ENCODE peak calls at places on chromosome 11, in eight cellular contexts. F is IMR-90, E is fibroblast of pulmonary artery, V is HAP-1, H is kidney, S is lower lobe of right lung, J is mesenchymal stem cell, X is thyroid gland. O is an unnamed sample.

GRCh38 chr11:102007567-102008437 is 39.4 kb upstream of the CFAP300 start:
- DNase-seq in J (peak), V (peak), S (no peak), X (peak), E (peak), H (no peak), F (peak), O (no peak)

GRCh38 chr11:115334932-115335788 is 169.1 kb downstream of the CADM1 start:
- DNase-seq in V (peak), H (no peak), X (no peak), J (peak), S (no peak), F (peak), E (peak), O (no peak)

GRCh38 chr11:117884994-117885393 is 8.5 kb upstream of the FXYD6 start:
- DNase-seq in V (no peak), F (peak), X (no peak), S (no peak), E (peak), J (peak), H (no peak), O (no peak)

GRCh38 chr11:76668362-76669155 is 2.0 kb downstream of the LRRC32 start:
- DNase-seq in E (no peak), H (peak), J (no peak), S (no peak), V (no peak), X (no peak), F (no peak), O (no peak)

GRCh38 chr11:128590587-128590986 is 3.2 kb upstream of the ETS1 start:
- DNase-seq in F (no peak), X (no peak), S (no peak), V (no peak), H (no peak), E (no peak), J (no peak), O (no peak)

GRCh38 chr11:43523632-43524031 is 156.9 kb upstream of the HSD17B12 start:
- DNase-seq in H (no peak), E (no peak), V (no peak), F (no peak), X (no peak), J (no peak), S (no peak), O (no peak)

GRCh38 chr11:9758676-9759518 is 95.0 kb downstream of the SWAP70 start:
- DNase-seq in E (peak), H (peak), V (peak), S (peak), X (peak), J (peak), F (peak), O (peak)

GRCh38 chr11:119529936-119530335 is 107.0 kb upstream of the THY1 start:
- DNase-seq in S (no peak), H (peak), V (no peak), J (no peak), E (no peak), F (no peak), X (no peak), O (no peak)

GRCh38 chr11:121248496-121248895 is 44.1 kb upstream of the SC5D start:
- DNase-seq in H (no peak), E (no peak), S (no peak), X (no peak), J (no peak), F (no peak), V (no peak), O (no peak)

GRCh38 chr11:65576867-65577755 is 1.3 kb downstream of the EHBP1L1 start:
- DNase-seq in X (no peak), J (peak), E (peak), F (peak), S (peak), H (peak), V (no peak), O (no peak)

GRCh38 chr11:27462543-27462942 is 10.0 kb downstream of the LGR4 start:
- DNase-seq in E (peak), F (no peak), S (no peak), H (no peak), X (no peak), V (no peak), J (no peak), O (no peak)

GRCh38 chr11:58192229-58192628 is 3.4 kb downstream of the OR9Q2 start:
- DNase-seq in H (no peak), X (no peak), J (no peak), E (no peak), F (no peak), V (no peak), S (no peak), O (no peak)

GRCh38 chr11:20156876-20157613 is 3.2 kb downstream of the DBX1 start:
- DNase-seq in V (no peak), S (no peak), H (no peak), J (no peak), F (no peak), E (no peak), X (peak), O (no peak)

GRCh38 chr11:111105566-111105965 is 140.0 kb upstream of the POU2AF2 start:
- DNase-seq in V (no peak), F (peak), X (no peak), H (no peak), E (no peak), S (no peak), J (no peak), O (no peak)

GRCh38 chr11:13053255-13053917 is 44.3 kb downstream of the RASSF10 start:
- DNase-seq in H (no peak), E (no peak), F (no peak), S (no peak), J (no peak), X (no peak), V (no peak), O (no peak)

GRCh38 chr11:57049749-57050148 is 61.0 kb downstream of the OR5AK2 start:
- DNase-seq in V (no peak), S (no peak), F (no peak), E (no peak), J (no peak), X (no peak), H (no peak), O (no peak)

GRCh38 chr11:72223615-72224586 is 666 bp upstream of the INPPL1 start:
- DNase-seq in V (peak), H (peak), S (peak), J (peak), F (peak), X (peak), E (peak), O (peak)

GRCh38 chr11:114346709-114347141 is 50.5 kb downstream of the NNMT start:
- DNase-seq in F (no peak), V (no peak), X (no peak), J (no peak), E (no peak), S (no peak), H (no peak), O (no peak)

GRCh38 chr11:14148653-14149273 is 186.2 kb downstream of the SPON1 start:
- DNase-seq in X (no peak), J (peak), S (no peak), E (peak), F (peak), H (no peak), V (peak), O (no peak)

GRCh38 chr11:125724125-125724524 is 22.0 kb upstream of the PATE1 start:
- DNase-seq in V (no peak), F (peak), J (no peak), H (no peak), S (no peak), X (no peak), E (peak), O (no peak)

GRCh38 chr11:118912742-118913410 is 12.8 kb downstream of the BCL9L start:
- DNase-seq in V (no peak), J (peak), E (no peak), X (peak), F (peak), H (peak), S (no peak), O (no peak)

GRCh38 chr11:111788051-111788450 is 21.9 kb upstream of the PPP2R1B start:
- DNase-seq in V (no peak), F (no peak), E (no peak), S (no peak), J (no peak), H (no peak), X (no peak), O (no peak)

GRCh38 chr11:8765294-8765693 is 82.7 kb downstream of the RPL27A start:
- DNase-seq in X (no peak), E (peak), H (no peak), V (no peak), J (peak), F (peak), S (no peak), O (no peak)

GRCh38 chr11:105609832-105610781 is at the start of gene GRIA4:
- DNase-seq in J (peak), F (peak), X (peak), E (peak), S (peak), H (peak), V (no peak), O (peak)

GRCh38 chr11:105611414-105611813 is 1.5 kb downstream of the GRIA4 start:
- DNase-seq in V (no peak), S (no peak), F (no peak), X (no peak), E (no peak), J (peak), H (no peak), O (no peak)

GRCh38 chr11:105611837-105612480 is 2.1 kb downstream of the GRIA4 start:
- DNase-seq in V (no peak), X (no peak), F (no peak), J (peak), S (no peak), H (no peak), E (no peak), O (no peak)

GRCh38 chr11:105610796-105611361 is 1.0 kb downstream of the GRIA4 start:
- DNase-seq in S (no peak), H (no peak), X (no peak), F (no peak), E (no peak), J (no peak), V (no peak), O (peak)

DNA sequence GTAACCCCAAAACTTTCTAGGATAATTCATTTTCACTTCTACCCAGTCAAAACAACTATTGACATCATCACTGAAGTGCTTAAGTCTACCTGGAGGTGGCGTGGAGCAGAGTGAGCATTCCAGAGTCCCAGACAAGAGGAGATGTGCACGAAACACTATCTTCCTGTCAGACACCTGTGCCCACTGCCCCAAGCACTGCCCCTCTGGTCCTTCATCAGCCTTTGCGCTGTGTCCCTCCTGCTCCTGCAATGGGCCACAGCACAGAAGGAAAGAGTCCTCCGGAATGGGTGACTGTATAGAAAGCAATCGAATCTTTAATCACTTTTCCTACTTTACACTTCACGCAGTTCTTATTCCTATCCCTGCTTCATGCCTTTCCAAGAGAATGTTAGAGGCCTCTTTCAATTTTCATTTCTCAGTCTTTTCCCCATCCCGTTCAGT is 512 bp upstream of the GRIA4 start:
- DNase-seq in J (peak), V (no peak), E (peak), X (peak), F (peak), H (no peak), S (no peak), O (peak)
- H3K4me3 ChIP-seq in J (no peak), V (no peak), E (no peak), X (no peak), F (no peak), H (peak), S (no peak), O (peak)

DNA sequence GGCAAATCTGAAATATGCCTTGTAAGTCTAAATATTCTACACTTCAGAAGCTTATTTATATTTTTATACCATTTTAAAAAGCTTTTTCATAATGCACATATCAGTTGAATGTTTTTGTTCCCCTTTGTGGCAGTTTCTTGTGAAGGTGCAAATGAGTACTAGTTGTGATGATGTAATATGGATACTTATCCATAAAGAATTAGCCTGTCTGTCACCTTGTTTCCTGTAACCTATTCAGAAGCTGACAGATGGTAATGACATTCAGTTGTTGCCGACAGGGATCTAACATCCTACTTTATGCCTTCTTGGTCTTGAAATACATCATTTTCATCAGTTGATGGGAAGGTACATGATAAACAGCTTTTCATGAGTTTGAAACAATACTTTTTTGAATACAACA is 2.9 kb downstream of the QSER1 start:
- DNase-seq in V (no peak), S (no peak), F (no peak), X (no peak), J (no peak), E (no peak), H (no peak), O (no peak)
- H3K4me3 ChIP-seq in V (no peak), S (no peak), F (no peak), X (no peak), J (no peak), E (no peak), H (no peak), O (peak)

GRCh38 chr11:62948765-62949320 is 27.7 kb upstream of the CHRM1 start:
- DNase-seq in V (no peak), X (no peak), E (no peak), F (no peak), H (no peak), J (no peak), S (no peak), O (no peak)
- H3K4me3 ChIP-seq in V (no peak), X (no peak), E (no peak), F (no peak), H (no peak), J (no peak), S (no peak), O (no peak)

GRCh38 chr11:48031602-48032001 is 51.2 kb downstream of the PTPRJ start:
- DNase-seq in E (no peak), F (no peak), H (no peak), S (no peak), J (no peak), X (no peak), V (no peak), O (no peak)
- H3K4me3 ChIP-seq in E (no peak), F (no peak), H (no peak), S (no peak), J (no peak), X (no peak), V (no peak), O (no peak)

DNA sequence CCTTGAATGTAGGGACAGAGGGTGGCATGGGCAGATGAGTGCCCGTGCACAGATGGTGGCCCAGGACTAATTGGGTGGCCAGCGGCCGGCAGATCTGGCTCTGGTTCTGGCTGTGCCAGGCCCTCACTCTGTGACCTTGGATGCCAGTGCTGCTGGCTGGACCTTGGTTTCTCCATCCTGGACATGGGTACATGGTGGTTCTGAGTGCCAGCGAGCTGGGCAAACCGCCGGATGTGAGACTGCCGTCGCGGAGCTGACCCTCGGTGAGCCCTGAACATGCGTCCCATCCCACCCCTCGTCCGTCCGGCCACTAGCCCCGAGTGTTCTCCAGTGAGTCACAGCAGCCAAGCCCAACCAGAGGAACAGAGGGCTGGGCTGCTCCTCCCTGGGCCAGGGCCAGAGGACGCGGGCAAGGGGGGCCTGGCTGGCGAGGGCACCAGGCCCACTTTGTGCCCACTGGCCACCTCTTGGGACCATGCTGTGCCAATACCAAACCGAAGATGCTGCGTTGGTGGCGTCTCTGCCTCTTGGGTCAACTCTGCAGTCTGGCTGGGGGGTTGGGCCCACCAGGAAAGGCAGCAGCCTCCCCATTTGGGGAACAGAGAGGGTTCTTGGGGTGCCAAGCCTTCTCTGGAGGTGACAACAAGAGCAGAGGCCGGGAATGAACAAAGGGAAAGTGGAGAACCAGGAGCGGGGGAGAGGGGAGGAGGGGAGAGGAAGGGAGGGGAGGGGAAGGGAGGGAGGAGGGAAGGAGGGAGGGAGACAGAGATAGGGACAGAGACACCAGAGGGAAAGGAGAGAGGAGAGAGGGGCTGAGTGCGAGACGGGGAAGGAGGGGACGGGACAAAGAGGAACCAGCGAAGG is 10.7 kb downstream of the LSP1 start:
- DNase-seq in E (peak), V (peak), X (peak), H (peak), J (peak), S (peak), F (peak), O (no peak)
- H3K4me3 ChIP-seq in E (no peak), V (no peak), X (no peak), H (no peak), J (no peak), S (peak), F (no peak), O (no peak)

GRCh38 chr11:32641361-32641760 is 57.7 kb downstream of the EIF3M start:
- DNase-seq in V (no peak), X (no peak), H (no peak), J (no peak), E (no peak), S (no peak), F (no peak), O (no peak)

GRCh38 chr11:32630844-32631243 is 47.2 kb downstream of the EIF3M start:
- DNase-seq in S (no peak), X (no peak), F (no peak), V (no peak), H (no peak), E (no peak), J (no peak), O (no peak)

DNA sequence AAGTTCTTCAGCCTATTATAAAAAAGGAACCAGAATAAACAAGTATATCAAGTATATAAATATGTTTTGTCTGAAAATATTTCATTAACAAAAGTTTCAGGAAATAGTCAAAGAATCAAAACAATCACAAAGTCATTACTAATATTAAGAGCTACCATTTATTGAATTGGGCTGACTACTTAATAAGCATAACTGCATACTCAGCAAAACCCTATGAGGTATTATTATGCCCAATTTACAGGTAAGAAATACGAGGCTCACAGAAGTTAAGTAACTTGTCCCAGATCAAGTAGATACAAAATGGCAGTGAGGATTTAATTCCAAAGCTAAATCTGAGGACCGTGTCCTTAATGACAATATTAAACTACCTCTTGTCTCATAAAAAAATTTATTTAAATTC is 52.2 kb downstream of the EIF3M start:
- DNase-seq in E (no peak), S (no peak), F (no peak), V (no peak), H (no peak), J (no peak), X (no peak), O (no peak)
- H3K4me3 ChIP-seq in E (no peak), S (no peak), F (no peak), V (no peak), H (no peak), J (no peak), X (no peak), O (no peak)